ENCODE peak calls at places on chromosomes 6 and 20, in eight cellular contexts. B is upper lobe of right lung, F is heart left ventricle, L is uterus, C is neuronal stem cell, D is mesenchymal stem cell, S is hepatocyte, V is prostate gland. Q is an unnamed sample.
A peak's percentile ranks its signal among the peaks of the same experiment; 100 is the strongest.

GRCh38 chr6:116954938-116955337 is 77.9 kb downstream of the RFX6 start:
- DNase-seq in B (no peak), D (no peak), F (no peak), C (no peak), L (no peak), S (peak; percentile 51), V (no peak), Q (no peak)

GRCh38 chr6:139925894-139926641 is 551.6 kb upstream of the CITED2 start:
- DNase-seq in L (peak; percentile 27), F (peak; percentile 20), C (no peak), D (peak; percentile 88), V (no peak), B (no peak), S (peak; percentile 68), Q (no peak)

GRCh38 chr6:43220439-43220951 is 8.8 kb downstream of the DNPH1 start:
- DNase-seq in B (peak; percentile 50), S (no peak), C (no peak), D (no peak), F (no peak), V (no peak), L (no peak), Q (no peak)

GRCh38 chr20:59163641-59164530 is at the start of gene ZNF831:
- DNase-seq in D (no peak), S (no peak), F (no peak), L (no peak), V (no peak), C (no peak), B (no peak), Q (no peak)

GRCh38 chr6:168035661-168036616 is 38.5 kb downstream of the KIF25 start:
- DNase-seq in C (no peak), F (peak; percentile 56), D (peak; percentile 88), V (no peak), L (peak; percentile 14), S (peak; percentile 45), B (no peak), Q (no peak)

GRCh38 chr20:35901678-35902544 is 52.4 kb downstream of the SCAND1 start:
- DNase-seq in C (no peak), D (peak; percentile 92), B (no peak), L (no peak), V (no peak), F (no peak), S (peak; percentile 27), Q (no peak)

GRCh38 chr6:21115111-21115510 is 478.4 kb upstream of the SOX4 start:
- DNase-seq in F (no peak), S (no peak), L (no peak), V (no peak), C (no peak), B (no peak), D (no peak), Q (no peak)

GRCh38 chr6:169839029-169839481 is 87.6 kb downstream of the ERMARD start:
- DNase-seq in V (no peak), B (no peak), F (no peak), S (no peak), D (no peak), L (no peak), C (no peak), Q (no peak)

GRCh38 chr20:41177636-41178035 is 40.3 kb downstream of the PLCG1 start:
- DNase-seq in C (no peak), B (no peak), F (peak; percentile 61), D (peak; percentile 77), L (peak; percentile 50), V (no peak), S (peak; percentile 23), Q (no peak)

GRCh38 chr6:99575544-99576227 is 7.2 kb upstream of the CCNC start:
- DNase-seq in V (no peak), D (no peak), L (no peak), B (no peak), C (no peak), F (no peak), S (no peak), Q (no peak)

GRCh38 chr6:22929228-22929627 is 359.9 kb downstream of the HDGFL1 start:
- DNase-seq in L (no peak), V (no peak), D (no peak), S (no peak), F (no peak), C (no peak), B (no peak), Q (no peak)

GRCh38 chr6:163249651-163250101 is 164.8 kb upstream of the QKI start:
- DNase-seq in L (no peak), C (no peak), F (no peak), S (no peak), D (no peak), B (no peak), V (no peak), Q (no peak)

GRCh38 chr6:132298344-132298949 is 102.8 kb downstream of the MOXD1 start:
- DNase-seq in V (peak; percentile 44), D (peak; percentile 56), S (peak; percentile 73), L (no peak), F (no peak), B (no peak), C (no peak), Q (no peak)

GRCh38 chr6:108945686-108946158 is 97.5 kb downstream of the ARMC2 start:
- DNase-seq in L (peak; percentile 83), S (no peak), B (peak; percentile 69), C (no peak), F (peak; percentile 90), V (peak; percentile 60), D (no peak), Q (peak; percentile 61)

GRCh38 chr6:108944058-108944457 is 95.8 kb downstream of the ARMC2 start:
- DNase-seq in S (no peak), C (no peak), B (no peak), D (no peak), F (no peak), V (no peak), L (no peak), Q (no peak)

GRCh38 chr6:108942556-108943492 is 94.6 kb downstream of the ARMC2 start:
- DNase-seq in L (no peak), C (no peak), F (no peak), V (no peak), B (no peak), D (no peak), S (no peak), Q (no peak)

GRCh38 chr6:108946695-108947094 is 98.5 kb downstream of the ARMC2 start:
- DNase-seq in D (peak; percentile 30), V (no peak), B (no peak), S (no peak), L (peak; percentile 38), C (no peak), F (no peak), Q (no peak)

GRCh38 chr6:108944707-108945685 is 96.8 kb downstream of the ARMC2 start:
- DNase-seq in B (no peak), F (peak; percentile 84), D (peak; percentile 53), S (peak; percentile 42), V (peak; percentile 63), L (peak; percentile 71), C (no peak), Q (peak; percentile 48)
- H3K4me1 ChIP-seq in B (peaks cover 53% of the 10 kb centered on the region), F (peaks cover 60% of the 10 kb centered on the region), D (peaks cover 16% of the 10 kb centered on the region), S (peaks cover 34% of the 10 kb centered on the region), V (peaks cover 10% of the 10 kb centered on the region), L (peaks cover 18% of the 10 kb centered on the region), C (peaks cover 9% of the 10 kb centered on the region), Q (peaks cover 58% of the 10 kb centered on the region)

GRCh38 chr6:107116923-107117417 is 1.7 kb upstream of the BEND3 start:
- DNase-seq in C (no peak), F (no peak), D (no peak), V (no peak), S (no peak), L (no peak), B (no peak), Q (no peak)
- H3K4me1 ChIP-seq in C (peaks cover 13% of the 10 kb centered on the region), F (peaks cover 13% of the 10 kb centered on the region), D (peaks cover 6% of the 10 kb centered on the region), V (no peaks in the 10 kb centered on the region), S (peaks cover 13% of the 10 kb centered on the region), L (no peaks in the 10 kb centered on the region), B (peaks cover 18% of the 10 kb centered on the region), Q (peaks cover 24% of the 10 kb centered on the region)

GRCh38 chr6:161985911-161986310 is 712.0 kb upstream of the AGPAT4 start:
- DNase-seq in D (peak; percentile 24), L (no peak), S (no peak), F (no peak), B (no peak), V (no peak), C (no peak), Q (no peak)
- H3K4me1 ChIP-seq in D (peaks cover 9% of the 10 kb centered on the region), L (no peaks in the 10 kb centered on the region), S (no peaks in the 10 kb centered on the region), F (no peaks in the 10 kb centered on the region), B (no peaks in the 10 kb centered on the region), V (no peaks in the 10 kb centered on the region), C (peaks cover 18% of the 10 kb centered on the region), Q (no peaks in the 10 kb centered on the region)

GRCh38 chr20:57003012-57003411 is 263.4 kb downstream of the BMP7 start:
- DNase-seq in V (no peak), L (no peak), S (no peak), B (no peak), F (no peak), D (no peak), C (no peak), Q (no peak)
- H3K4me1 ChIP-seq in V (no peaks in the 10 kb centered on the region), L (no peaks in the 10 kb centered on the region), S (peaks cover 4% of the 10 kb centered on the region), B (no peaks in the 10 kb centered on the region), F (no peaks in the 10 kb centered on the region), D (peaks cover 13% of the 10 kb centered on the region), C (no peaks in the 10 kb centered on the region), Q (no peaks in the 10 kb centered on the region)

GRCh38 chr20:50715694-50716093 is 15.7 kb upstream of the PARD6B start:
- DNase-seq in D (no peak), F (no peak), C (no peak), B (no peak), V (no peak), S (no peak), L (no peak), Q (no peak)
- H3K4me1 ChIP-seq in D (peaks cover 2% of the 10 kb centered on the region), F (no peaks in the 10 kb centered on the region), C (no peaks in the 10 kb centered on the region), B (no peaks in the 10 kb centered on the region), V (no peaks in the 10 kb centered on the region), S (peaks cover 3% of the 10 kb centered on the region), L (no peaks in the 10 kb centered on the region), Q (peaks cover 7% of the 10 kb centered on the region)

GRCh38 chr6:134173007-134173690 is 120.7 kb upstream of the SLC2A12 start:
- DNase-seq in V (no peak), D (no peak), C (no peak), B (no peak), F (no peak), S (no peak), L (no peak), Q (no peak)
- H3K4me1 ChIP-seq in V (no peaks in the 10 kb centered on the region), D (peaks cover 17% of the 10 kb centered on the region), C (no peaks in the 10 kb centered on the region), B (peaks cover 49% of the 10 kb centered on the region), F (peaks cover 37% of the 10 kb centered on the region), S (peaks cover 15% of the 10 kb centered on the region), L (no peaks in the 10 kb centered on the region), Q (peaks cover 3% of the 10 kb centered on the region)

DNA sequence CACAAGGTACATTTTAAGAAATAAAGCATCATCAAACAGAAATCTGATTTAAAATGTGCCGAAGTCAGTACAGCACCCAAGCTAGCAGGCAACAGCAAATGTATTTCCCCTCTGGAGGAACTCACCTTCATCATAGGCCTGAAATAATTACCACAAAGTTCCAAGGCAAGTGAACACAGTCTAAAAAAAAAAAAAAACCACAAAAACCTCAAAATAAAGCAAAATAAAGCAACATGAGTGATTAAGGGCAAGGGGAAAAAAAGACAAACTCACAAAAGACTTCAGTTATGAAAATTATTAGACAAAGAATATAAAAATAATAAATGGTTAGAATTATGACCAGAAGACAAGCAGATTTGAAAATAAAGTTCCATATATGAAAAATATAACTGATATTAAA is 10.4 kb downstream of the GPR63 start:
- DNase-seq in L (no peak), B (no peak), D (no peak), V (no peak), S (no peak), F (no peak), C (no peak), Q (no peak)
- H3K4me1 ChIP-seq in L (no peaks in the 10 kb centered on the region), B (no peaks in the 10 kb centered on the region), D (no peaks in the 10 kb centered on the region), V (no peaks in the 10 kb centered on the region), S (no peaks in the 10 kb centered on the region), F (no peaks in the 10 kb centered on the region), C (no peaks in the 10 kb centered on the region), Q (no peaks in the 10 kb centered on the region)